ENCODE peak calls at places on chromosomes 13 and 19, in five cellular contexts. J is NCI-H510A treated with DMSO at 0.1 percent for 48 hours, Q is body of pancreas, H is T-cell, B is heart left ventricle. X is an unnamed sample.

GRCh38 chr19:19672816-19673215 is 4.2 kb downstream of the ZNF101 start:
- DNase-seq in B (no peak), Q (no peak), H (no peak), J (no peak), X (no peak)

GRCh38 chr19:45103200-45103624 is 10.2 kb downstream of the PPP1R37 start:
- DNase-seq in Q (peak; percentile 40), B (no peak), J (peak; percentile 29), H (peak; percentile 46), X (no peak)

GRCh38 chr13:110182003-110182402 is 125.0 kb downstream of the COL4A1 start:
- DNase-seq in J (no peak), H (no peak), B (no peak), Q (no peak), X (no peak)

GRCh38 chr19:29714371-29714952 is 599 bp downstream of the C19orf12 start:
- DNase-seq in B (no peak), Q (peak; percentile 35), J (no peak), H (peak; percentile 51), X (no peak)

GRCh38 chr19:47099576-47100050 is 14.0 kb downstream of the ZC3H4 start:
- DNase-seq in Q (no peak), H (no peak), B (no peak), J (no peak), X (no peak)

GRCh38 chr13:113023217-113023597 is 54.2 kb downstream of the MCF2L start:
- DNase-seq in J (no peak), H (no peak), B (no peak), Q (no peak), X (no peak)

GRCh38 chr19:51320258-51320657 is 8.8 kb downstream of the IGLON5 start:
- DNase-seq in H (no peak), J (no peak), Q (no peak), B (no peak), X (peak; percentile 27)

GRCh38 chr19:19505669-19506326 is 9.6 kb downstream of the TSSK6 start:
- DNase-seq in Q (no peak), H (no peak), B (no peak), J (no peak), X (no peak)

GRCh38 chr13:113654175-113654560 is 3.8 kb downstream of the ATP4B start:
- DNase-seq in Q (no peak), B (no peak), H (no peak), J (no peak), X (no peak)

GRCh38 chr13:88958821-88959220 is 1287.7 kb downstream of the SLITRK5 start:
- DNase-seq in H (no peak), J (no peak), Q (no peak), B (no peak), X (no peak)

GRCh38 chr13:28297341-28297740 is 159.0 kb downstream of the PAN3 start:
- DNase-seq in H (no peak), J (no peak), B (no peak), Q (no peak), X (no peak)

GRCh38 chr19:17289489-17289888 is 7.8 kb downstream of the ANKLE1 start:
- DNase-seq in B (peak; percentile 77), H (peak; percentile 22), Q (peak; percentile 72), J (peak; percentile 3), X (no peak)

GRCh38 chr19:50239916-50240585 is 36.6 kb downstream of the MYH14 start:
- DNase-seq in H (no peak), B (no peak), J (no peak), Q (no peak), X (no peak)

GRCh38 chr19:3982701-3983541 is 2.3 kb downstream of the EEF2 start:
- DNase-seq in J (no peak), Q (no peak), H (no peak), B (peak; percentile 22), X (no peak)

GRCh38 chr13:58478858-58479257 is 847.3 kb downstream of the PCDH17 start:
- DNase-seq in B (no peak), Q (no peak), H (no peak), J (no peak), X (no peak)